ENCODE peak calls at places on chromosome 20, in five cellular contexts. One of them, this sample, is unnamed.

GRCh38 chr20:5844063-5844681 is 94.0 kb downstream of the SHLD1 start:
- DNase-seq in endothelial cell: no peak
- DNase-seq in substantia nigra: no peak
- DNase-seq in HEK293T: no peak
- DNase-seq in HuH-7.5: no peak
- DNase-seq in this sample: no peak

GRCh38 chr20:62666736-62667529 is 24.6 kb downstream of the SLCO4A1 start:
- DNase-seq in substantia nigra: peak; percentile 58
- DNase-seq in HEK293T: no peak
- DNase-seq in endothelial cell: no peak
- DNase-seq in HuH-7.5: no peak
- DNase-seq in this sample: no peak

GRCh38 chr20:49028684-49029083 is 17.4 kb upstream of the CSE1L start:
- DNase-seq in endothelial cell: no peak
- DNase-seq in HuH-7.5: no peak
- DNase-seq in substantia nigra: peak; percentile 12
- DNase-seq in HEK293T: peak; percentile 27
- DNase-seq in this sample: no peak

GRCh38 chr20:39853664-39854063 is 835.4 kb downstream of the MAFB start:
- DNase-seq in substantia nigra: no peak
- DNase-seq in HuH-7.5: no peak
- DNase-seq in endothelial cell: no peak
- DNase-seq in HEK293T: no peak
- DNase-seq in this sample: no peak

GRCh38 chr20:49346682-49347081 is 68.8 kb upstream of the ZNFX1 start:
- DNase-seq in substantia nigra: no peak
- DNase-seq in HEK293T: no peak
- DNase-seq in endothelial cell: peak; percentile 16
- DNase-seq in HuH-7.5: no peak
- DNase-seq in this sample: no peak

GRCh38 chr20:17761612-17762011 is 61.8 kb downstream of the BANF2 start:
- DNase-seq in HuH-7.5: no peak
- DNase-seq in substantia nigra: no peak
- DNase-seq in endothelial cell: no peak
- DNase-seq in HEK293T: peak; percentile 56
- DNase-seq in this sample: no peak

GRCh38 chr20:4161447-4162251 is 146.3 kb upstream of the RNF24 start:
- DNase-seq in endothelial cell: no peak
- DNase-seq in HEK293T: no peak
- DNase-seq in HuH-7.5: no peak
- DNase-seq in substantia nigra: no peak
- DNase-seq in this sample: no peak

GRCh38 chr20:61263084-61263695 is 11.1 kb downstream of the CDH4 start:
- DNase-seq in endothelial cell: peak; percentile 73
- DNase-seq in substantia nigra: peak; percentile 11
- DNase-seq in HEK293T: peak; percentile 26
- DNase-seq in HuH-7.5: no peak
- DNase-seq in this sample: no peak

GRCh38 chr20:12598894-12599293 is 409.9 kb upstream of the SPTLC3 start:
- DNase-seq in substantia nigra: no peak
- DNase-seq in HEK293T: no peak
- DNase-seq in endothelial cell: no peak
- DNase-seq in HuH-7.5: no peak
- DNase-seq in this sample: no peak

GRCh38 chr20:59010995-59011873 is 4.2 kb upstream of the CTSZ start:
- DNase-seq in HEK293T: no peak
- DNase-seq in endothelial cell: peak; percentile 79
- DNase-seq in substantia nigra: no peak
- DNase-seq in HuH-7.5: no peak
- DNase-seq in this sample: no peak

GRCh38 chr20:36085686-36086267 is 68.8 kb upstream of the EPB41L1 start:
- DNase-seq in HEK293T: no peak
- DNase-seq in HuH-7.5: peak; percentile 51
- DNase-seq in endothelial cell: no peak
- DNase-seq in substantia nigra: no peak
- DNase-seq in this sample: no peak

GRCh38 chr20:57594092-57594911 is 25.9 kb downstream of the ZBP1 start:
- DNase-seq in endothelial cell: peak; percentile 68
- DNase-seq in HEK293T: peak; percentile 74
- DNase-seq in HuH-7.5: peak; percentile 85
- DNase-seq in substantia nigra: peak; percentile 22
- DNase-seq in this sample: peak; percentile 59

GRCh38 chr20:59559863-59560262 is 44.5 kb upstream of the PHACTR3 start:
- DNase-seq in substantia nigra: no peak
- DNase-seq in endothelial cell: no peak
- DNase-seq in HuH-7.5: no peak
- DNase-seq in HEK293T: no peak
- DNase-seq in this sample: no peak

GRCh38 chr20:18742841-18743240 is 70.7 kb upstream of the SCP2D1 start:
- DNase-seq in endothelial cell: no peak
- DNase-seq in HEK293T: no peak
- DNase-seq in HuH-7.5: no peak
- DNase-seq in substantia nigra: no peak
- DNase-seq in this sample: no peak

GRCh38 chr20:55004044-55004443 is 528.7 kb downstream of the DOK5 start:
- DNase-seq in substantia nigra: no peak
- DNase-seq in endothelial cell: no peak
- DNase-seq in HuH-7.5: no peak
- DNase-seq in HEK293T: no peak
- DNase-seq in this sample: no peak

GRCh38 chr20:39756828-39757227 is 794.7 kb downstream of the DHX35 start:
- DNase-seq in HEK293T: no peak
- DNase-seq in HuH-7.5: no peak
- DNase-seq in substantia nigra: no peak
- DNase-seq in endothelial cell: no peak
- DNase-seq in this sample: no peak

GRCh38 chr20:64115171-64115911 is 8.0 kb upstream of the NPBWR2 start:
- DNase-seq in HuH-7.5: no peak
- DNase-seq in substantia nigra: no peak
- DNase-seq in endothelial cell: no peak
- DNase-seq in HEK293T: no peak
- DNase-seq in this sample: peak; percentile 72

GRCh38 chr20:59939052-59939878 is 840 bp downstream of the PPP1R3D start:
- DNase-seq in endothelial cell: peak; percentile 39
- DNase-seq in substantia nigra: no peak
- DNase-seq in HuH-7.5: peak; percentile 35
- DNase-seq in HEK293T: no peak
- DNase-seq in this sample: no peak

This sample was measured in SK-N-DZ.